ENCODE peak calls at places on chromosomes 6 and 20, in nine cellular contexts. One of them, this sample, is unnamed.

GRCh38 chr20:6730929-6731328 is 36.6 kb upstream of the BMP2 start:
- DNase-seq in posterior cingulate gyrus: no peak
- DNase-seq in A549: no peak
- DNase-seq in amniotic stem cell: no peak
- DNase-seq in colonic mucosa: no peak
- DNase-seq in effector memory CD4-positive, alpha-beta T cell: no peak
- DNase-seq in HCT116: no peak
- DNase-seq in uterus: no peak
- DNase-seq in H54: no peak
- DNase-seq in this sample: no peak

GRCh38 chr20:22582386-22582959 is 1.9 kb downstream of the FOXA2 start:
- DNase-seq in H54: no peak
- DNase-seq in amniotic stem cell: no peak
- DNase-seq in A549: no peak
- DNase-seq in HCT116: no peak
- DNase-seq in uterus: no peak
- DNase-seq in posterior cingulate gyrus: no peak
- DNase-seq in colonic mucosa: no peak
- DNase-seq in effector memory CD4-positive, alpha-beta T cell: no peak
- DNase-seq in this sample: no peak

GRCh38 chr6:147479857-147480256 is 28.6 kb upstream of the SAMD5 start:
- DNase-seq in colonic mucosa: no peak
- DNase-seq in amniotic stem cell: no peak
- DNase-seq in A549: no peak
- DNase-seq in effector memory CD4-positive, alpha-beta T cell: no peak
- DNase-seq in posterior cingulate gyrus: no peak
- DNase-seq in H54: no peak
- DNase-seq in uterus: no peak
- DNase-seq in HCT116: no peak
- DNase-seq in this sample: no peak

GRCh38 chr6:42774201-42774600 is 7.7 kb upstream of the BICRAL start:
- DNase-seq in effector memory CD4-positive, alpha-beta T cell: no peak
- DNase-seq in amniotic stem cell: no peak
- DNase-seq in uterus: no peak
- DNase-seq in HCT116: no peak
- DNase-seq in posterior cingulate gyrus: no peak
- DNase-seq in H54: no peak
- DNase-seq in A549: no peak
- DNase-seq in colonic mucosa: no peak
- DNase-seq in this sample: no peak

GRCh38 chr6:10977231-10977968 is 66.7 kb downstream of the ELOVL2 start:
- DNase-seq in HCT116: no peak
- DNase-seq in effector memory CD4-positive, alpha-beta T cell: no peak
- DNase-seq in posterior cingulate gyrus: no peak
- DNase-seq in H54: no peak
- DNase-seq in uterus: no peak
- DNase-seq in colonic mucosa: no peak
- DNase-seq in A549: no peak
- DNase-seq in amniotic stem cell: no peak
- DNase-seq in this sample: no peak

GRCh38 chr20:53934421-53935352 is 135.7 kb downstream of the BCAS1 start:
- DNase-seq in HCT116: no peak
- DNase-seq in A549: no peak
- DNase-seq in H54: no peak
- DNase-seq in colonic mucosa: no peak
- DNase-seq in effector memory CD4-positive, alpha-beta T cell: no peak
- DNase-seq in uterus: no peak
- DNase-seq in amniotic stem cell: peak; percentile 53
- DNase-seq in posterior cingulate gyrus: no peak
- DNase-seq in this sample: no peak

GRCh38 chr6:114287461-114287860 is 55.4 kb downstream of the HS3ST5 start:
- DNase-seq in H54: no peak
- DNase-seq in posterior cingulate gyrus: no peak
- DNase-seq in uterus: no peak
- DNase-seq in amniotic stem cell: no peak
- DNase-seq in effector memory CD4-positive, alpha-beta T cell: no peak
- DNase-seq in colonic mucosa: no peak
- DNase-seq in A549: no peak
- DNase-seq in HCT116: no peak
- DNase-seq in this sample: no peak

GRCh38 chr20:41643504-41643938 is 25.3 kb upstream of the CHD6 start:
- DNase-seq in A549: peak; percentile 18
- DNase-seq in colonic mucosa: peak; percentile 45
- DNase-seq in uterus: peak; percentile 21
- DNase-seq in posterior cingulate gyrus: peak; percentile 17
- DNase-seq in amniotic stem cell: no peak
- DNase-seq in H54: peak; percentile 40
- DNase-seq in effector memory CD4-positive, alpha-beta T cell: no peak
- DNase-seq in HCT116: peak; percentile 6
- DNase-seq in this sample: peak; percentile 9

GRCh38 chr6:32108094-32108627 is 977 bp downstream of the TNXB start:
- DNase-seq in uterus: peak; percentile 85
- DNase-seq in HCT116: no peak
- DNase-seq in effector memory CD4-positive, alpha-beta T cell: no peak
- DNase-seq in A549: no peak
- DNase-seq in colonic mucosa: peak; percentile 36
- DNase-seq in posterior cingulate gyrus: no peak
- DNase-seq in amniotic stem cell: peak; percentile 22
- DNase-seq in H54: no peak
- DNase-seq in this sample: peak; percentile 34

GRCh38 chr6:47787620-47788497 is 6.0 kb downstream of the OPN5 start:
- DNase-seq in posterior cingulate gyrus: peak; percentile 16
- DNase-seq in H54: peak; percentile 30
- DNase-seq in effector memory CD4-positive, alpha-beta T cell: peak; percentile 24
- DNase-seq in colonic mucosa: peak; percentile 49
- DNase-seq in A549: peak; percentile 47
- DNase-seq in uterus: peak; percentile 20
- DNase-seq in HCT116: peak; percentile 58
- DNase-seq in amniotic stem cell: peak; percentile 45
- DNase-seq in this sample: peak; percentile 65

GRCh38 chr6:31659649-31660223 is 842 bp downstream of the C6orf47 start:
- DNase-seq in amniotic stem cell: no peak
- DNase-seq in posterior cingulate gyrus: no peak
- DNase-seq in colonic mucosa: no peak
- DNase-seq in effector memory CD4-positive, alpha-beta T cell: no peak
- DNase-seq in HCT116: no peak
- DNase-seq in uterus: no peak
- DNase-seq in A549: no peak
- DNase-seq in H54: no peak
- DNase-seq in this sample: no peak

GRCh38 chr6:135637701-135638100 is 140.2 kb upstream of the AHI1 start:
- DNase-seq in uterus: no peak
- DNase-seq in colonic mucosa: no peak
- DNase-seq in HCT116: no peak
- DNase-seq in effector memory CD4-positive, alpha-beta T cell: no peak
- DNase-seq in posterior cingulate gyrus: no peak
- DNase-seq in amniotic stem cell: no peak
- DNase-seq in H54: no peak
- DNase-seq in A549: no peak
- DNase-seq in this sample: no peak

GRCh38 chr6:140923048-140923447 is 1209.7 kb upstream of the GJE1 start:
- DNase-seq in effector memory CD4-positive, alpha-beta T cell: no peak
- DNase-seq in colonic mucosa: no peak
- DNase-seq in A549: no peak
- DNase-seq in posterior cingulate gyrus: no peak
- DNase-seq in amniotic stem cell: no peak
- DNase-seq in H54: no peak
- DNase-seq in HCT116: no peak
- DNase-seq in uterus: no peak
- DNase-seq in this sample: no peak